ENCODE peak calls at places on chromosome 15, in four cellular contexts. One of them, this sample, is unnamed.
A peak's percentile ranks its signal among the peaks of the same experiment; 100 is the strongest.

GRCh38 chr15:79962178-79962577 is 8.8 kb downstream of the BCL2A1 start:
- DNase-seq in mucosa of descending colon: no peak
- DNase-seq in glutamatergic neuron: no peak
- DNase-seq in hepatic stellate cell: no peak
- DNase-seq in this sample: no peak

GRCh38 chr15:41832875-41833274 is 5.0 kb downstream of the JMJD7 start:
- DNase-seq in mucosa of descending colon: no peak
- DNase-seq in glutamatergic neuron: no peak
- DNase-seq in hepatic stellate cell: no peak
- DNase-seq in this sample: no peak

GRCh38 chr15:80992436-80992835 is 2.8 kb upstream of the MESD start:
- DNase-seq in mucosa of descending colon: no peak
- DNase-seq in glutamatergic neuron: no peak
- DNase-seq in hepatic stellate cell: no peak
- DNase-seq in this sample: no peak

GRCh38 chr15:40008061-40008460 is 30.9 kb downstream of the SRP14 start:
- DNase-seq in mucosa of descending colon: no peak
- DNase-seq in glutamatergic neuron: no peak
- DNase-seq in hepatic stellate cell: no peak
- DNase-seq in this sample: no peak

GRCh38 chr15:70398694-70399093 is 301.0 kb upstream of the TLE3 start:
- DNase-seq in mucosa of descending colon: no peak
- DNase-seq in glutamatergic neuron: no peak
- DNase-seq in hepatic stellate cell: no peak
- DNase-seq in this sample: no peak

GRCh38 chr15:100172356-100173024 is 169.3 kb downstream of the ADAMTS17 start:
- DNase-seq in mucosa of descending colon: no peak
- DNase-seq in glutamatergic neuron: no peak
- DNase-seq in hepatic stellate cell: no peak
- DNase-seq in this sample: no peak

GRCh38 chr15:24318981-24319380 is 356.6 kb upstream of the NPAP1 start:
- DNase-seq in mucosa of descending colon: no peak
- DNase-seq in glutamatergic neuron: no peak
- DNase-seq in hepatic stellate cell: no peak
- DNase-seq in this sample: no peak

GRCh38 chr15:80931721-80932609 is 57.7 kb downstream of the MESD start:
- DNase-seq in mucosa of descending colon: no peak
- DNase-seq in glutamatergic neuron: no peak
- DNase-seq in hepatic stellate cell: no peak
- DNase-seq in this sample: no peak

GRCh38 chr15:80856809-80857377 is 77.7 kb downstream of the CEMIP start:
- DNase-seq in mucosa of descending colon: peak; percentile 78
- DNase-seq in glutamatergic neuron: no peak
- DNase-seq in hepatic stellate cell: no peak
- DNase-seq in this sample: no peak

GRCh38 chr15:66743703-66744536 is 41.9 kb downstream of the SMAD6 start:
- DNase-seq in mucosa of descending colon: no peak
- DNase-seq in glutamatergic neuron: no peak
- DNase-seq in hepatic stellate cell: no peak
- DNase-seq in this sample: no peak

GRCh38 chr15:71115567-71116351 is 488 bp downstream of the THSD4 start:
- DNase-seq in mucosa of descending colon: peak; percentile 77
- DNase-seq in glutamatergic neuron: peak; percentile 54
- DNase-seq in hepatic stellate cell: peak; percentile 67
- DNase-seq in this sample: peak; percentile 51

GRCh38 chr15:34717729-34718128 is 37.1 kb downstream of the GJD2 start:
- DNase-seq in mucosa of descending colon: no peak
- DNase-seq in glutamatergic neuron: no peak
- DNase-seq in hepatic stellate cell: no peak
- DNase-seq in this sample: no peak

GRCh38 chr15:75230524-75231371 is 27.4 kb upstream of the GOLGA6C start:
- DNase-seq in mucosa of descending colon: no peak
- DNase-seq in glutamatergic neuron: peak; percentile 24
- DNase-seq in hepatic stellate cell: peak; percentile 13
- DNase-seq in this sample: no peak

GRCh38 chr15:95626501-95627361 is 703.8 kb upstream of the NR2F2 start:
- DNase-seq in mucosa of descending colon: no peak
- DNase-seq in glutamatergic neuron: peak; percentile 22
- DNase-seq in hepatic stellate cell: no peak
- DNase-seq in this sample: no peak

GRCh38 chr15:89749951-89750559 is 994 bp downstream of the MESP1 start:
- DNase-seq in mucosa of descending colon: peak; percentile 35
- DNase-seq in glutamatergic neuron: no peak
- DNase-seq in hepatic stellate cell: no peak
- DNase-seq in this sample: no peak

GRCh38 chr15:51374131-51374530 is 32.7 kb downstream of the GLDN start:
- DNase-seq in mucosa of descending colon: no peak
- DNase-seq in glutamatergic neuron: no peak
- DNase-seq in hepatic stellate cell: no peak
- DNase-seq in this sample: no peak

GRCh38 chr15:41490355-41490754 is 3.3 kb upstream of the ITPKA start:
- DNase-seq in mucosa of descending colon: no peak
- DNase-seq in glutamatergic neuron: no peak
- DNase-seq in hepatic stellate cell: peak; percentile 95
- DNase-seq in this sample: peak; percentile 94

GRCh38 chr15:88940110-88940675 is 27.0 kb upstream of the MFGE8 start:
- DNase-seq in mucosa of descending colon: no peak
- DNase-seq in glutamatergic neuron: no peak
- DNase-seq in hepatic stellate cell: no peak
- DNase-seq in this sample: no peak

GRCh38 chr15:67433495-67434099 is 87.3 kb upstream of the C15orf61 start:
- DNase-seq in mucosa of descending colon: peak; percentile 61
- DNase-seq in glutamatergic neuron: peak; percentile 66
- DNase-seq in hepatic stellate cell: peak; percentile 74
- DNase-seq in this sample: peak; percentile 77

GRCh38 chr15:89599021-89599420 is 23.8 kb downstream of the TICRR start:
- DNase-seq in mucosa of descending colon: no peak
- DNase-seq in glutamatergic neuron: no peak
- DNase-seq in hepatic stellate cell: no peak
- DNase-seq in this sample: no peak

GRCh38 chr15:72967397-72967796 is 84.9 kb upstream of the NEO1 start:
- DNase-seq in mucosa of descending colon: no peak
- DNase-seq in glutamatergic neuron: no peak
- DNase-seq in hepatic stellate cell: no peak
- DNase-seq in this sample: no peak

GRCh38 chr15:59879506-59879905 is 124.6 kb upstream of the FOXB1 start:
- DNase-seq in mucosa of descending colon: no peak
- DNase-seq in glutamatergic neuron: no peak
- DNase-seq in hepatic stellate cell: peak; percentile 8
- DNase-seq in this sample: peak; percentile 55

This sample was measured in HTR-8/SVneo.